ENCODE peak calls at places on chromosome 4, in seven cellular contexts. Y is fibroblast of pulmonary artery; L is posterior cingulate gyrus; R is NCI-H446; T is T-cell; M is activated naive CD4-positive, alpha-beta T cell; D is mucosa of descending colon. Q is an unnamed sample.

GRCh38 chr4:56130609-56131150 is 181.9 kb downstream of the CEP135 start:
- DNase-seq in Y (peak), L (no peak), R (peak), T (no peak), M (no peak), D (no peak), Q (no peak)

GRCh38 chr4:59455751-59456150 is 1744.4 kb upstream of the ADGRL3 start:
- DNase-seq in Y (no peak), L (no peak), R (no peak), T (no peak), M (no peak), D (no peak), Q (no peak)

GRCh38 chr4:7381221-7381889 is 53.4 kb downstream of the PSAPL1 start:
- DNase-seq in Y (no peak), L (no peak), R (no peak), T (no peak), M (no peak), D (peak), Q (no peak)

GRCh38 chr4:78638324-78639172 is 87.0 kb downstream of the ANXA3 start:
- DNase-seq in Y (no peak), L (no peak), R (no peak), T (no peak), M (no peak), D (no peak), Q (peak)

GRCh38 chr4:4585012-4585670 is 43.3 kb upstream of the STX18 start:
- DNase-seq in Y (peak), L (no peak), R (no peak), T (no peak), M (no peak), D (no peak), Q (no peak)

GRCh38 chr4:176635372-176636261 is 157.1 kb downstream of the VEGFC start:
- DNase-seq in Y (peak), L (no peak), R (no peak), T (no peak), M (no peak), D (no peak), Q (no peak)

GRCh38 chr4:146443525-146443924 is 78.2 kb downstream of the SLC10A7 start:
- DNase-seq in Y (no peak), L (no peak), R (no peak), T (no peak), M (no peak), D (no peak), Q (no peak)

GRCh38 chr4:77927991-77928925 is 65.6 kb downstream of the MRPL1 start:
- DNase-seq in Y (peak), L (no peak), R (no peak), T (no peak), M (no peak), D (no peak), Q (no peak)

GRCh38 chr4:26206339-26206738 is 114.5 kb upstream of the RBPJ start:
- DNase-seq in Y (peak), L (no peak), R (peak), T (no peak), M (no peak), D (no peak), Q (no peak)

GRCh38 chr4:22607382-22607781 is 85.4 kb upstream of the GBA3 start:
- DNase-seq in Y (peak), L (peak), R (no peak), T (peak), M (peak), D (peak), Q (peak)

GRCh38 chr4:77734928-77735327 is 84.2 kb downstream of the CNOT6L start:
- DNase-seq in Y (peak), L (no peak), R (no peak), T (no peak), M (no peak), D (no peak), Q (peak)

GRCh38 chr4:15691346-15692140 is 9.9 kb downstream of the FAM200B start:
- DNase-seq in Y (peak), L (no peak), R (no peak), T (no peak), M (no peak), D (no peak), Q (no peak)

GRCh38 chr4:108351806-108352205 is 183.1 kb upstream of the LEF1 start:
- DNase-seq in Y (no peak), L (no peak), R (no peak), T (no peak), M (no peak), D (no peak), Q (no peak)

GRCh38 chr4:163194593-163194992 is 27.9 kb upstream of the NAF1 start:
- DNase-seq in Y (no peak), L (no peak), R (no peak), T (no peak), M (no peak), D (no peak), Q (no peak)